ENCODE peak calls at places on chromosomes 3 and 15, in five cellular contexts. One of them, this sample, is unnamed.

GRCh38 chr3:124296416-124296815 is 304.5 kb upstream of the ROPN1 start:
- DNase-seq in activated CD4-positive, alpha-beta T cell treated with anti-CD3 and anti-CD28 coated beads for 24 hours: no peak
- DNase-seq in ecto neural progenitor cell: no peak
- DNase-seq in progenitor cell of endocrine pancreas: no peak
- DNase-seq in effector memory CD8-positive, alpha-beta T cell: no peak
- DNase-seq in this sample: no peak

GRCh38 chr3:179266701-179267211 is 15.8 kb upstream of the KCNMB3 start:
- DNase-seq in activated CD4-positive, alpha-beta T cell treated with anti-CD3 and anti-CD28 coated beads for 24 hours: no peak
- DNase-seq in ecto neural progenitor cell: no peak
- DNase-seq in progenitor cell of endocrine pancreas: no peak
- DNase-seq in effector memory CD8-positive, alpha-beta T cell: no peak
- DNase-seq in this sample: no peak

GRCh38 chr15:68204776-68205557 is at the start of gene CALML4:
- DNase-seq in activated CD4-positive, alpha-beta T cell treated with anti-CD3 and anti-CD28 coated beads for 24 hours: no peak
- DNase-seq in ecto neural progenitor cell: no peak
- DNase-seq in progenitor cell of endocrine pancreas: no peak
- DNase-seq in effector memory CD8-positive, alpha-beta T cell: no peak
- DNase-seq in this sample: no peak

GRCh38 chr3:58521002-58521670 is 15.9 kb downstream of the ACOX2 start:
- DNase-seq in activated CD4-positive, alpha-beta T cell treated with anti-CD3 and anti-CD28 coated beads for 24 hours: no peak
- DNase-seq in ecto neural progenitor cell: no peak
- DNase-seq in progenitor cell of endocrine pancreas: no peak
- DNase-seq in effector memory CD8-positive, alpha-beta T cell: no peak
- DNase-seq in this sample: no peak

GRCh38 chr3:40524222-40524570 is 564 bp upstream of the ZNF621 start:
- DNase-seq in activated CD4-positive, alpha-beta T cell treated with anti-CD3 and anti-CD28 coated beads for 24 hours: no peak
- DNase-seq in ecto neural progenitor cell: no peak
- DNase-seq in progenitor cell of endocrine pancreas: no peak
- DNase-seq in effector memory CD8-positive, alpha-beta T cell: no peak
- DNase-seq in this sample: no peak

GRCh38 chr3:126113733-126114132 is 29.8 kb upstream of the SLC41A3 start:
- DNase-seq in activated CD4-positive, alpha-beta T cell treated with anti-CD3 and anti-CD28 coated beads for 24 hours: no peak
- DNase-seq in ecto neural progenitor cell: peak
- DNase-seq in progenitor cell of endocrine pancreas: no peak
- DNase-seq in effector memory CD8-positive, alpha-beta T cell: no peak
- DNase-seq in this sample: no peak

GRCh38 chr3:165817160-165817709 is 20.0 kb downstream of the BCHE start:
- DNase-seq in activated CD4-positive, alpha-beta T cell treated with anti-CD3 and anti-CD28 coated beads for 24 hours: no peak
- DNase-seq in ecto neural progenitor cell: no peak
- DNase-seq in progenitor cell of endocrine pancreas: no peak
- DNase-seq in effector memory CD8-positive, alpha-beta T cell: no peak
- DNase-seq in this sample: no peak

GRCh38 chr3:57073628-57074027 is 13.2 kb downstream of the SPATA12 start:
- DNase-seq in activated CD4-positive, alpha-beta T cell treated with anti-CD3 and anti-CD28 coated beads for 24 hours: no peak
- DNase-seq in ecto neural progenitor cell: no peak
- DNase-seq in progenitor cell of endocrine pancreas: no peak
- DNase-seq in effector memory CD8-positive, alpha-beta T cell: no peak
- DNase-seq in this sample: no peak

GRCh38 chr3:102163039-102163817 is 271.6 kb upstream of the ZPLD1 start:
- DNase-seq in activated CD4-positive, alpha-beta T cell treated with anti-CD3 and anti-CD28 coated beads for 24 hours: no peak
- DNase-seq in ecto neural progenitor cell: no peak
- DNase-seq in progenitor cell of endocrine pancreas: no peak
- DNase-seq in effector memory CD8-positive, alpha-beta T cell: no peak
- DNase-seq in this sample: no peak

GRCh38 chr3:94028093-94028837 is at the start of gene STX19:
- DNase-seq in activated CD4-positive, alpha-beta T cell treated with anti-CD3 and anti-CD28 coated beads for 24 hours: no peak
- DNase-seq in ecto neural progenitor cell: no peak
- DNase-seq in progenitor cell of endocrine pancreas: no peak
- DNase-seq in effector memory CD8-positive, alpha-beta T cell: no peak
- DNase-seq in this sample: no peak